ENCODE peak calls at places on chromosome 11, in eight cellular contexts. Z, J, L, M, Q, W, N and F are unnamed samples. For H3K4me1, the result is how much of the 10 kb centered on the place peaks cover.

GRCh38 chr11:127496165-127496564 is 495.6 kb upstream of the KIRREL3 start:
- DNase-seq in Z (no peak), J (no peak), L (no peak), M (no peak), Q (no peak), W (no peak), N (no peak), F (no peak)

GRCh38 chr11:116984589-116984988 is 113.6 kb downstream of the SIK3 start:
- DNase-seq in Z (no peak), J (no peak), L (no peak), M (no peak), Q (peak), W (no peak), N (no peak), F (no peak)

GRCh38 chr11:63609536-63609935 is 4.7 kb downstream of the PLAAT3 start:
- DNase-seq in Z (no peak), J (no peak), L (peak), M (no peak), Q (no peak), W (no peak), N (no peak), F (no peak)

GRCh38 chr11:44407211-44407996 is 97.5 kb upstream of the ALX4 start:
- DNase-seq in Z (no peak), J (no peak), L (peak), M (no peak), Q (no peak), W (no peak), N (no peak), F (no peak)

GRCh38 chr11:19919050-19919561 is 206.5 kb downstream of the NAV2 start:
- DNase-seq in Z (no peak), J (no peak), L (peak), M (peak), Q (peak), W (no peak), N (no peak), F (no peak)

GRCh38 chr11:85845052-85845631 is 10.0 kb upstream of the CCDC83 start:
- DNase-seq in Z (no peak), J (no peak), L (no peak), M (no peak), Q (no peak), W (no peak), N (no peak), F (no peak)

GRCh38 chr11:3139086-3139440 is 26.0 kb downstream of the OSBPL5 start:
- DNase-seq in Z (no peak), J (no peak), L (peak), M (no peak), Q (no peak), W (no peak), N (no peak), F (no peak)

GRCh38 chr11:19524171-19524671 is 188.4 kb upstream of the NAV2 start:
- DNase-seq in Z (no peak), J (no peak), L (no peak), M (peak), Q (peak), W (no peak), N (no peak), F (peak)

GRCh38 chr11:118306556-118306955 is 2.0 kb downstream of the CD3E start:
- DNase-seq in Z (no peak), J (peak), L (no peak), M (no peak), Q (no peak), W (no peak), N (no peak), F (no peak)

DNA sequence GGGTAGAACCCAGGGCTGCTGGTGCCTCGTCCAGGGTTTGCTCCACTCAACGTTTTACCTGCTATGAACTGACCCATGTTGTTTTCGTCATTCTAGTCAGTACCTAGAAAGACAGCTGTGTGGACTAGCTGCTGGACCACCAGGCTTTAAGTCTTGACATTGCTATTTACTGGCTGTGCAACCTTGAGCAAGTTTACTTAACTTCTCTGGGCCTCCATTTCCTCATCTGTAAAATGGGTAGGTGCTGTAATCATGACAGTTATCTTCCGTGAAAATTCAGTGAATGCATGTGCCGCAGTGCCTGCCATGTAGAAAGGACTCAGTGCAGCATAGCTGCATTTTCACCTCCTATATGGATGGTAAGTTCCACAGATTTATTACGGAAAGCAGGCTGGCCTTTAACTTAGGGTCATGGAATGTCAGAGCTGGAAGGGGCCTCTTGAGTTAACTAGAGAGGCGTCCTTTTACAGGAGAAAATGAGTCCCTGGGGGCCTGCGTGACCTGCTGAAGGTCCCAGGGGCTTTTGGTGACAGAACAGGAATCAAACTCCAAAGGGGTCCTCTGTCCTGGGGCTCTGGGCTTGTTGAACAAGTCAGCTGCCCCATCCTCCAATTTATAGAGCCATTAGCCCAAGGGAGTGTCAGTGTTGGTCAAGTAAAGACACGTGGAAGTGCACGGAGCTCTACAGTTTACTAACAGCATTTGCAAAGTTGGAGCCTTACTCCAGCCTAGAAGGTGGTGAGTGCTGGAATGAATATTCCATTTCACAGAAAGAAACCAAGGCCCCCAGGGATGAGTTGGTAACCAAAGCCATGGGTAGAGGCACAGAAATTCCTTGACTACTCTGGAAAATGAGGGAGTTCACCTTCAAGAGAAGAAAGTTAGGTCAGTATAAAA is 12.0 kb upstream of the MALAT1 start:
- DNase-seq in Z (no peak), J (no peak), L (no peak), M (no peak), Q (peak), W (no peak), N (no peak), F (no peak)
- H3K4me1 ChIP-seq in Z (half or more), J (under half), L (half or more), M (under half), Q (half or more), W (under half), N (half or more), F (half or more)

DNA sequence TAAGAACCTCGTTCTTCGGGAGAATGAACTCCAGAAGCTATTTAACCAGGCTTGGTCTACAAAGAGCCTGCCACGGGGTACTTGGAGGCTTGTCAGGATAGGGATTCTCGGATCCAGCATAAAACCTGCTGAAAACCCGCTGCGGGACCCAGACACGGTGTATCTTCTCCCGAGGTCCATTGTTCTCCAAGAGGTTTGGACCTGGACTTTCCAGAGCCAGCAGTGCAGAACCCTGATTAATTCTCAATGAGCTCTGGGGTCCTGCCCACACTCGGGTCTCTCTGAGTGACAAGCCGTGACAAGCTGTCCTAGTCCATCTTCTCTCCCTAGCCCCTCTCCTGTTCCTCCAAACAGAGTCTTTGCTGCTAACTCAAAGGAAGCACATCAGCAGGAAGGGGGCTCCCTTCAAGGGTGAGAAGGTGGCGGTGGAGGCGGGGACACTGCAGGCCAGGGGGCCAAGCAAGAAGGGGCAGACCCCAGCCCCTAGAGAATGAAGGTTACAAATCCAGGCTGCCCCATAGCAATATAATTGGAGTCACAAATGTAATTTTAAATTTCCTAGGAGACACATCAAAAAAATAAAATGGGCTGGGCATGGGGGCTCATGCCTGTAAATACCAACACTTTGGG is 12.2 kb downstream of the SHANK2 start:
- DNase-seq in Z (no peak), J (no peak), L (no peak), M (no peak), Q (no peak), W (no peak), N (no peak), F (no peak)
- H3K4me1 ChIP-seq in Z (under half), J (under half), L (under half), M (under half), Q (under half), W (under half), N (under half), F (under half)

GRCh38 chr11:1304376-1304775 is 5.1 kb downstream of the TOLLIP start:
- DNase-seq in Z (no peak), J (no peak), L (no peak), M (peak), Q (peak), W (no peak), N (peak), F (peak)
- H3K4me1 ChIP-seq in Z (half or more), J (under half), L (half or more), M (half or more), Q (half or more), W (under half), N (half or more), F (under half)

DNA sequence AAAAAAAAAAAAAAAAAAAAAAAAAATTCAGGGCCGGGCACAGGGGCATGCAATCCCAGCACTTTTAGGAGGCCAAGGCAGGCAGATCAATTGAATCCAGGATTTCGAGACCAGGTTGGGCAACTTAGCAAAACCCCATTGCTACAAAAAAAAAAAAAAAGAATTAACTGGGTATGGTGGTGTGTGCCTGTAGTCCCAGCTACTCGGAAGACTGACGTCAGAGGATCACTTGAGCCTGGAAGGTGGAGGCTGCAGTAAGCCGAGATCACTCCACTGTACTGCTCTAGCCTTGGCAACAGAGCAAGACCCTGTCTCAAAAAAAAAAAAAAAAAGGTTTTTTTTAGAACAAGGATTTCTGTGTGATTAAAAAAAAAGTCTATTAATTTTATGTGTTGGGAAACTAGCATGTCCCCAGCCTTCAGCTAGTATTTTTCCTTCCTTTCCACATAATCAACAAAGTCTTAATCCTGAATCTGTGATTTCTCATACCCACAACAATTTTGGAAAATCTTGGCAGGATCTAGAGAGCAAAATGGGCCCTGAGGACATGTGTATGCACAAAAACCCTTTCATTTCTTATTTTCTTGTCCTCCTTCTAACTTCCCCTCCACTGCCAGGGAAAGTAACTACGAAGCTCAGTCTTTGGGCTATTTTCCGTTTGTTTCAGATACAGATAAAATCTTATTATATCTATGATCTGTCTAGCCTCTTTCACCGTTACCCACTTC is 5.7 kb upstream of the AMBRA1 start:
- DNase-seq in Z (no peak), J (no peak), L (no peak), M (no peak), Q (no peak), W (no peak), N (no peak), F (no peak)
- H3K4me1 ChIP-seq in Z (under half), J (under half), L (under half), M (under half), Q (under half), W (under half), N (under half), F (under half)

GRCh38 chr11:77658213-77659013 is 20.8 kb upstream of the CLNS1A start:
- DNase-seq in Z (no peak), J (no peak), L (no peak), M (no peak), Q (no peak), W (no peak), N (no peak), F (peak)
- H3K4me1 ChIP-seq in Z (under half), J (under half), L (under half), M (under half), Q (under half), W (under half), N (under half), F (under half)

GRCh38 chr11:35166369-35167360 is 27.7 kb downstream of the CD44 start:
- DNase-seq in Z (no peak), J (peak), L (no peak), M (no peak), Q (no peak), W (no peak), N (peak), F (no peak)

GRCh38 chr11:35163707-35164496 is 24.9 kb downstream of the CD44 start:
- DNase-seq in Z (no peak), J (peak), L (no peak), M (no peak), Q (no peak), W (no peak), N (no peak), F (no peak)

GRCh38 chr11:35167451-35167954 is 28.5 kb downstream of the CD44 start:
- DNase-seq in Z (no peak), J (no peak), L (no peak), M (no peak), Q (no peak), W (no peak), N (peak), F (no peak)

GRCh38 chr11:35163209-35163608 is 24.2 kb downstream of the CD44 start:
- DNase-seq in Z (no peak), J (no peak), L (no peak), M (no peak), Q (no peak), W (no peak), N (no peak), F (no peak)

DNA sequence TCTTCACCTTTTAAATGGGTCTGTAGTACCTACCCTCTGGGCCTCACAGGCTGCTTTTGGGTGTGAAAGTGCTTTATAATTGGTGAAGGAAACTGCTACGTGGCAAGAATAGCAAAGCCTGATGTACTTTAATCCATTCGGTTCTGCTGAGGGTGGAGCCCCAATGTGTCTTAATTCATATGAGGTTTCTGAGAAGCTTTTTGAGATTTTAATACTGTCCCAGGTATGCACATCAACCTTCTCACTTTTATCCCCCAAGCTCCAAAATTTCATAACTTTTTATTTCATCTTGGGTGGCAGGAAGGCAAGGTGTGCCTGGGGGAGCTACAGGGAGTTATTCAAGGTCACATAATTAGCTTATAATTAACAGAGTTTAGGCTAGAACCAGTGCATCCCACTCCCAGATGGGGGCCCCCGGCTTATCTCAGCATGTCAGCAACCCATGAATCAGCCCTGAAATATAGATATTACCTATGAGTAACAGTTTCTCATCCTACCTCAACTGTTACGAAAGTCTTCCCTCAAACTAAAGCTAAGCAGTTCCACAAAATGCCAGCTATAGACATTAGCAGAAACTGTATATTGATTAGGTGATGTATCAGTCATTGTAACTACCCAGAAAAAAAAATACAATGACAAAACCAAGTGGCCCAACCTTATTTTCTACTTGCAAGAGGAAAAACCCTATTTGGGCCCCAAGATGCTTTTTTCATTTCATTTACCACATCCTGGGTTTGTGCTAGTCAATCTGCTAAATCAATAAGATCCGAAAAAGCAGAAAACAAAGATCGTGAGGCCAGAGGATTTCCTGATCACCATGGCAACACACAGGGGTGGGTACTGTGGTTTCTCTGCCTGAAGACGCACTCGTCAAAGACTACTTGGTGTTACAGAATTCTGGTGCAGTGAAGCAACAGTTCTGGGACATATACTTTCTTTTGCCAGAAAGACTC is 26.7 kb downstream of the CD44 start:
- DNase-seq in Z (no peak), J (peak), L (no peak), M (no peak), Q (no peak), W (peak), N (no peak), F (no peak)
- H3K4me1 ChIP-seq in Z (half or more), J (half or more), L (under half), M (under half), Q (under half), W (half or more), N (half or more), F (under half)

DNA sequence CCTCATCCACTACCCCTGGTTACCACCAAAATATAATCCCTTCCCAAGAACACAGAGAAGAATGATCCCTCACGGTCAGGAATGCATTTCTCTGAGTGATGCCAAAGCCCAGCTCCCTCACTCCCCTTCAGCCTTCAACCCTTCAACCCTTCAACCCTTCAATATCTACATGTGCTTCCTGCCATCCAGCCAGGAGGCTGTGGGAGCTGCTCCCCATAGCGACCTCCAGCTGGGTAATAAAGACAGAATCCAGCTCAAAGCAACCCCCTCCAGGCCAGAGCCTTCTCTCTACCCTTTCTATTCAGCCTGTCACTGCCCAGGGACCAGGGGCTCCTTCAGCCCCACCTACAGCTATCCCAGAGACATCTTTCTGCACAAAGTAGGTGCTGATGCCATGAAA is 2.7 kb downstream of the ARHGAP1 start:
- DNase-seq in Z (no peak), J (no peak), L (no peak), M (no peak), Q (no peak), W (no peak), N (no peak), F (no peak)
- H3K4me1 ChIP-seq in Z (half or more), J (under half), L (half or more), M (under half), Q (under half), W (half or more), N (half or more), F (under half)